ENCODE peak calls at places on chromosomes 5 and 9, in six cellular contexts. X is K562, U is endothelial cell of umbilical vein, Q is neural progenitor cell, F is fibroblast of lung, B is H1. N is an unnamed sample.

GRCh38 chr5:179870403-179870903 is 11.8 kb upstream of the MRNIP start:
- DNase-seq in B (peak), Q (peak), U (peak), F (peak), X (peak), N (no peak)

GRCh38 chr9:37144762-37145161 is 24.4 kb downstream of the ZCCHC7 start:
- DNase-seq in Q (peak), X (peak), U (peak), B (no peak), F (peak), N (no peak)

GRCh38 chr9:95028855-95029219 is 288.7 kb downstream of the FANCC start:
- DNase-seq in U (no peak), B (no peak), X (no peak), Q (no peak), F (no peak), N (no peak)

GRCh38 chr9:129550199-129550839 is 70.6 kb downstream of the C9orf50 start:
- DNase-seq in Q (peak), X (no peak), F (peak), B (no peak), U (peak), N (no peak)

GRCh38 chr9:126261584-126262356 is 64.9 kb upstream of the MVB12B start:
- DNase-seq in U (no peak), Q (no peak), B (no peak), F (peak), X (no peak), N (no peak)

GRCh38 chr5:131671994-131672655 is 37.1 kb upstream of the RAPGEF6 start:
- DNase-seq in F (peak), B (no peak), X (peak), Q (peak), U (peak), N (no peak)

GRCh38 chr5:79573983-79574890 is 38.0 kb upstream of the TENT2 start:
- DNase-seq in Q (no peak), B (no peak), F (no peak), X (no peak), U (no peak), N (no peak)

GRCh38 chr5:66306844-66307315 is 162.8 kb downstream of the SREK1 start:
- DNase-seq in B (no peak), U (peak), Q (peak), X (peak), F (no peak), N (no peak)

GRCh38 chr9:104895572-104895971 is 32.4 kb downstream of the ABCA1 start:
- DNase-seq in B (no peak), F (peak), Q (no peak), X (no peak), U (no peak), N (no peak)

GRCh38 chr9:34997375-34997774 is 7.8 kb downstream of the DNAJB5 start:
- DNase-seq in Q (no peak), U (no peak), B (no peak), X (peak), F (no peak), N (no peak)

GRCh38 chr9:715310-715709 is 126.2 kb upstream of the DMRT1 start:
- DNase-seq in Q (no peak), B (no peak), X (no peak), F (peak), U (no peak), N (no peak)

GRCh38 chr9:122402403-122403268 is 31.8 kb downstream of the PTGS1 start:
- DNase-seq in B (no peak), X (peak), Q (no peak), U (peak), F (peak), N (no peak)

GRCh38 chr5:132500931-132501628 is 10.5 kb upstream of the IRF1 start:
- DNase-seq in Q (peak), X (peak), B (no peak), U (peak), F (peak), N (peak)

GRCh38 chr5:179209359-179210150 is 135.7 kb downstream of the ADAMTS2 start:
- DNase-seq in U (no peak), F (peak), X (no peak), B (no peak), Q (no peak), N (no peak)

GRCh38 chr9:26346942-26347477 is 545.6 kb downstream of the CAAP1 start:
- DNase-seq in X (no peak), Q (no peak), U (no peak), F (no peak), B (no peak), N (no peak)

GRCh38 chr9:127944586-127945218 is 7.0 kb upstream of the DPM2 start:
- DNase-seq in Q (no peak), X (no peak), F (no peak), U (no peak), B (no peak), N (no peak)

GRCh38 chr9:105670315-105670714 is 8.1 kb downstream of the TAL2 start:
- DNase-seq in Q (peak), X (no peak), B (no peak), U (no peak), F (no peak), N (no peak)

GRCh38 chr5:128491291-128491690 is 46.8 kb downstream of the FBN2 start:
- DNase-seq in X (no peak), B (no peak), F (peak), U (peak), Q (peak), N (no peak)

GRCh38 chr5:39534701-39535100 is 109.9 kb upstream of the DAB2 start:
- DNase-seq in U (peak), Q (no peak), X (no peak), F (no peak), B (no peak), N (no peak)

GRCh38 chr5:140221697-140222223 is 46.8 kb downstream of the CYSTM1 start:
- DNase-seq in X (peak), U (peak), B (no peak), Q (no peak), F (peak), N (no peak)

GRCh38 chr5:121863753-121864152 is 12.1 kb downstream of the FTMT start:
- DNase-seq in F (no peak), B (no peak), U (no peak), Q (no peak), X (no peak), N (no peak)

GRCh38 chr5:73673161-73673591 is 47.2 kb downstream of the ARHGEF28 start:
- DNase-seq in F (peak), B (no peak), X (peak), U (peak), Q (no peak), N (no peak)

GRCh38 chr9:673264-673965 is 168.1 kb upstream of the DMRT1 start:
- DNase-seq in U (no peak), X (no peak), F (no peak), Q (no peak), B (no peak), N (no peak)

GRCh38 chr5:76081811-76082783 is 1.1 kb upstream of the SV2C start:
- DNase-seq in U (no peak), Q (peak), B (no peak), F (no peak), X (no peak), N (no peak)

GRCh38 chr5:179416906-179417470 is 71.7 kb upstream of the ADAMTS2 start:
- DNase-seq in X (no peak), F (no peak), B (no peak), Q (no peak), U (no peak), N (no peak)

GRCh38 chr5:142017832-142018427 is 5.1 kb upstream of the GNPDA1 start:
- DNase-seq in X (no peak), U (no peak), B (no peak), F (peak), Q (no peak), N (peak)

GRCh38 chr5:142697846-142698245 is 12.0 kb upstream of the FGF1 start:
- DNase-seq in U (no peak), Q (no peak), X (no peak), F (peak), B (no peak), N (no peak)

GRCh38 chr5:114447084-114447773 is 85.4 kb downstream of the KCNN2 start:
- DNase-seq in Q (peak), F (peak), B (no peak), X (no peak), U (no peak), N (no peak)

GRCh38 chr9:87194471-87194870 is 247.2 kb upstream of the GAS1 start:
- DNase-seq in X (no peak), U (no peak), B (no peak), Q (peak), F (peak), N (no peak)
- H2AFZ ChIP-seq in X (no peak), U (no peak), B (no peak), Q (no peak), F (no peak), N (no peak)

GRCh38 chr5:28265877-28266276 is 1227.5 kb upstream of the CDH9 start:
- DNase-seq in B (no peak), Q (peak), F (no peak), X (no peak), U (no peak), N (no peak)
- TF ChIP-seq CTCF in B (no peak), Q (no peak), F (no peak), X (no peak), U (no peak), N (no peak)

DNA sequence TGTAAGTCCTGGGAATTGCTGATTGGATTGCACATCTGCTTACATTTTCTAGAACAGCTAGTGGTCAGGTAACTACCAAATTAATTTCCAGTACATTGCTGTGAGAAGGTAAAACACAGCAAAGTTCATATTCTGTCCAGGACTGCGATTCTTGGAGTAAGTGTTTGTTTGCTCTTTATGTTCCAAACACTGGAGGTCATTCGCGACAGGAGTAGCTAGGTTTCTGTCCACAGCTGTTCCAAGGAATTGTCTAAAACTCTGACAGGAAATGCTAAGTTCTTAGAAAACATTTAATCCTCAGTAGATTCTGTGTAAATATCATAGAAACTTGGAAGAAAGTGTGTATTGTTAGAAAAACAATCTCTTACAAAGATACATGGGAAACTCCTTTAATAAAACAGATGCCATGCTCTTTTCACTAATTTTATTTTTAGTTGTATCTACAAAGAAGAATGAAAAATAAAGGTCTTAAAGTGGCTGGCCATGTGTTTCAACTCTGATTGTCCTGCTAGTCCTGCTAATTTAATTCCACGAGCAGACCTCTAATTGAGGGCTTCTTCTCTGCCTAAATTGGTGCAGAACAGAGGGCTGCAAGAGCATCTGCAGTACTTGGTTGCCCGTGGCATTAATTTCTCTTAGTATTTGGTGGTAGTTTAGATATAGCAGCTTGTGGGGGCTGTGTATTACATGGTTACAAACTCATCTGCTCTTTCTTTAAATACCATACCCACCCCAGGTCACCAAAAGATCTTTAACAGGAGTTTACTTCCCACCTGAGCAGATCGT is 464.5 kb downstream of the RASEF start:
- DNase-seq in X (no peak), F (peak), Q (no peak), B (no peak), U (no peak), N (no peak)
- H3K4me2 ChIP-seq in X (no peak), F (no peak), Q (no peak), B (no peak), U (no peak), N (no peak)

GRCh38 chr5:81800797-81801196 is 49.9 kb upstream of the SSBP2 start:
- DNase-seq in Q (no peak), U (no peak), F (no peak), X (no peak), B (no peak), N (no peak)
- H2AFZ ChIP-seq in Q (no peak), U (no peak), F (no peak), X (no peak), B (no peak), N (no peak)

DNA sequence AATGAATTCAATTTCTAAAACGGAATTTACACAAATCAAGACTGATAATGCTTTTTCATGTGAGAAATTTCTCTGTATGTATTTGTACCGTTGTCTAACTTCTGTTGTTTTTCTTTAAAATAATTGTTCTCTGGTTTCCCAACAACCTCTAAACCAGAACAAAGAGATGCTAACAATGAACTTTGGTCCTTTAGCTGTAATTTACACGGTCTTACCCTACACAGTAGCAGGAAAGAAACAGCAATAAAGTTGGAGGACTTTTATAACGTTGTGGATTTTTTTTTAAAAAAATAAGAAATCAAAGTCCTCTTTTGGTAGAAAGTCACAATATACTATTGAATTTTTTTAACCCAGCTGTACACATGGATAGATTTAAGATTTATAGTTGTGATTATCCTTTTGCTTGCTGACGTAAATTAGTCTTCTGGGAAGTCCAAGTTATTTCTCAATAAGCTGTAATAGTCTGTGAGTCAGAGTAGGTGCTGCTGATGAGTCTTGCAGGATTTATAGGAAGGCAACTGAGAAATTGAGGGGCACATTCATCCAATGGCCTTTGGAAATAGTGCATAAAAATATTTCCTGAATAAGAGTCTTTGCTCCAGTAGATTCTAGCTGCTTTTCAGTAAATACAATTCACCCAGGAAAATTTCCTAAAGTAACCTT is 76.8 kb upstream of the PCSK1 start:
- DNase-seq in F (peak), U (no peak), X (no peak), Q (no peak), B (no peak), N (no peak)
- TF ChIP-seq CTCF in F (no peak), U (no peak), X (no peak), Q (no peak), B (no peak), N (no peak)

GRCh38 chr5:95884511-95884910 is 62.0 kb upstream of the GLRX start:
- DNase-seq in B (no peak), X (peak), U (no peak), Q (no peak), F (no peak), N (no peak)

GRCh38 chr5:95886340-95887044 is 64.0 kb upstream of the GLRX start:
- DNase-seq in X (no peak), B (no peak), U (no peak), F (no peak), Q (no peak), N (no peak)

GRCh38 chr5:95884021-95884333 is 61.5 kb upstream of the GLRX start:
- DNase-seq in Q (no peak), X (peak), B (no peak), U (no peak), F (peak), N (no peak)

GRCh38 chr5:95881833-95882232 is 59.3 kb upstream of the GLRX start:
- DNase-seq in X (no peak), B (no peak), F (no peak), Q (no peak), U (no peak), N (no peak)

DNA sequence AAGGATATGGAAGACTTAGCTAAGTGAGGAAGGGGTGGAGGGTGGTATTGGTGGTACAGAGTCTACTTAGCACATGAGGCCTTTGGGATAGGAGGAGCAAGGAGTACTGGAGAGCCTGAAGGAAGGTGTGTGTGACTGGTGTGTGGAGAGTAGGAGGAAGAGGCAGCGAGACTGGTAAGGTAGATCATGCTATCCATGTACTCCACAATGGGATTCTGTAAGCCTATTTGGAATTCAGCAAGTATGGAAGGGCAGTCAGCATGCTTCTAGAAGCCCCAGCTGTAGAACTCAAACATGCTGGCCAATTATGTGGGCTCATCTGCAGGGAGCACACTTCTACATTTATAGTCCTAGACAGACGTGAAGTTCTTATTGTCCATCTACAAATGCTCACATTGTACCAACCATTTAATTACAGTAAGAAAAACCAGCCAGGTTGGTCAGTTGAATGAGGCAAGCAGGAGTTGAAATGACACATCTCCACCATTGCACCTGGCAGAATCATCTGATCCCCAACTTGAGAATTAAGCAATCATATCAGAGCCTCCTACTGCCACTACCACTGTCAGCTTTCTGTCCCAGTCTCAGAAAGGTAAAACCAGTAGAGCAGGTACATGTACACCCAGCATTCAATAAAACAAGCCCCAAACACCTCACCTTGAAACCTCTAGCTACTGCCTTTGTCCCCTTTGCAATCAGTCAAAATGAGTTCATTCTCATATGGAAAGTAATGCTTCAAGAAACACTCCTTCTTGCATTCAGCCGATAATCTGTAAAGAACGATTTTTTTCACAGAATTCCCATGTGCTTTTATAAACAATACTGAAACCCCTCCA is 60.9 kb upstream of the GLRX start:
- DNase-seq in X (no peak), B (no peak), Q (no peak), U (no peak), F (no peak), N (no peak)
- H3K4me2 ChIP-seq in X (no peak), B (no peak), Q (no peak), U (no peak), F (no peak), N (no peak)

N was measured in DND-41.